ENCODE peak calls at places on chromosomes 5 and 9, in seven cellular contexts. R is heart left ventricle; N is stimulated activated CD4-positive, alpha-beta T cell treated with anti-CD3 and anti-CD28 coated beads, Interleukin-4, amount 100 ng/mL, for 48 hours; C is putamen; Z is GM04503; V is GOT3; K is left colon. O is an unnamed sample.
A peak's percentile ranks its signal among the peaks of the same experiment; 100 is the strongest.

GRCh38 chr5:168528521-168529360 is at the start of gene FBLL1:
- DNase-seq in R (no peak), N (no peak), C (peak; percentile 35), Z (no peak), V (no peak), K (no peak), O (peak; percentile 2)

GRCh38 chr5:20618353-20618752 is 630.4 kb upstream of the CDH18 start:
- DNase-seq in R (no peak), N (no peak), C (no peak), Z (no peak), V (no peak), K (no peak), O (no peak)

GRCh38 chr5:127425037-127425436 is 92.4 kb upstream of the PRRC1 start:
- DNase-seq in R (no peak), N (no peak), C (no peak), Z (no peak), V (no peak), K (no peak), O (no peak)

GRCh38 chr5:1877434-1878049 is 5.2 kb downstream of the IRX4 start:
- DNase-seq in R (no peak), N (no peak), C (no peak), Z (no peak), V (no peak), K (no peak), O (no peak)

GRCh38 chr9:16627967-16628366 is 242.5 kb downstream of the BNC2 start:
- DNase-seq in R (peak; percentile 48), N (no peak), C (no peak), Z (peak; percentile 92), V (no peak), K (no peak), O (peak; percentile 92)

GRCh38 chr9:90600029-90600428 is 42.6 kb downstream of the DIRAS2 start:
- DNase-seq in R (no peak), N (no peak), C (no peak), Z (no peak), V (no peak), K (no peak), O (no peak)

GRCh38 chr5:107915413-107915812 is 244.7 kb upstream of the EFNA5 start:
- DNase-seq in R (no peak), N (no peak), C (no peak), Z (no peak), V (no peak), K (no peak), O (no peak)

GRCh38 chr9:129725841-129726251 is 27.0 kb downstream of the PTGES start:
- DNase-seq in R (no peak), N (no peak), C (no peak), Z (no peak), V (no peak), K (no peak), O (no peak)

GRCh38 chr9:21527579-21527978 is 45.5 kb upstream of the IFNE start:
- DNase-seq in R (no peak), N (no peak), C (no peak), Z (no peak), V (no peak), K (no peak), O (no peak)

GRCh38 chr5:41843456-41844112 is 26.6 kb downstream of the OXCT1 start:
- DNase-seq in R (no peak), N (no peak), C (peak; percentile 57), Z (no peak), V (no peak), K (no peak), O (peak; percentile 38)

GRCh38 chr9:128724744-128725211 is 851 bp upstream of the ZDHHC12 start:
- DNase-seq in R (peak; percentile 88), N (no peak), C (peak; percentile 86), Z (peak; percentile 56), V (no peak), K (peak; percentile 88), O (peak; percentile 71)

GRCh38 chr5:36619012-36619635 is 12.7 kb downstream of the SLC1A3 start:
- DNase-seq in R (no peak), N (no peak), C (no peak), Z (no peak), V (no peak), K (no peak), O (no peak)

GRCh38 chr5:131854134-131854533 is 57.3 kb upstream of the FNIP1 start:
- DNase-seq in R (no peak), N (no peak), C (no peak), Z (no peak), V (no peak), K (no peak), O (no peak)

GRCh38 chr9:2093920-2094597 is 78.9 kb downstream of the SMARCA2 start:
- DNase-seq in R (no peak), N (no peak), C (peak; percentile 36), Z (peak; percentile 65), V (no peak), K (no peak), O (peak; percentile 42)

GRCh38 chr9:125425901-125426515 is 164.4 kb downstream of the GAPVD1 start:
- DNase-seq in R (peak; percentile 4), N (no peak), C (no peak), Z (no peak), V (no peak), K (no peak), O (no peak)

GRCh38 chr9:137168575-137168906 is 1.3 kb downstream of the LRRC26 start:
- DNase-seq in R (no peak), N (no peak), C (no peak), Z (no peak), V (no peak), K (no peak), O (no peak)

GRCh38 chr5:55997742-55998351 is 3.1 kb upstream of the IL6ST start:
- DNase-seq in R (no peak), N (no peak), C (no peak), Z (no peak), V (no peak), K (no peak), O (no peak)

O was measured in GM04504.